ENCODE peak calls at places on chromosome 9, in ten cellular contexts. Q, G, I, V, R, N, W, U, A and X are unnamed samples.

GRCh38 chr9:136534396-136534795 is 11.5 kb downstream of the NOTCH1 start:
- DNase-seq in U (no peak), R (no peak), I (no peak), N (no peak), W (no peak), Q (no peak), V (no peak), A (no peak), G (no peak), X (no peak)

GRCh38 chr9:128786681-128787582 is at the start of gene TBC1D13:
- DNase-seq in A (peak; percentile 94), V (peak; percentile 96), G (peak; percentile 93), N (peak; percentile 95), W (peak; percentile 44), R (peak; percentile 97), U (peak; percentile 43), I (peak; percentile 31), Q (peak; percentile 90), X (peak; percentile 91)

GRCh38 chr9:6955251-6955921 is 197.6 kb downstream of the KDM4C start:
- DNase-seq in G (no peak), N (no peak), V (no peak), I (no peak), R (no peak), A (no peak), W (no peak), Q (no peak), U (no peak), X (no peak)

GRCh38 chr9:110432253-110432652 is 94.6 kb upstream of the TXNDC8 start:
- DNase-seq in G (no peak), V (no peak), W (no peak), N (no peak), Q (no peak), A (no peak), R (no peak), U (no peak), I (no peak), X (no peak)

GRCh38 chr9:128995791-128996190 is 32.3 kb downstream of the SH3GLB2 start:
- DNase-seq in W (no peak), A (no peak), U (no peak), I (no peak), V (no peak), Q (no peak), R (peak; percentile 2), N (peak; percentile 22), G (no peak), X (no peak)

GRCh38 chr9:121447341-121447834 is 52.3 kb downstream of the GGTA1 start:
- DNase-seq in U (no peak), V (no peak), G (no peak), A (no peak), I (no peak), Q (no peak), W (no peak), R (no peak), N (no peak), X (no peak)

GRCh38 chr9:81693639-81694378 is 4.5 kb upstream of the TLE1 start:
- DNase-seq in N (no peak), V (no peak), R (no peak), U (no peak), A (no peak), I (no peak), Q (no peak), G (no peak), W (no peak), X (no peak)

GRCh38 chr9:106830527-106831140 is 32.3 kb upstream of the ZNF462 start:
- DNase-seq in Q (no peak), G (no peak), V (no peak), I (no peak), A (no peak), W (no peak), R (no peak), N (peak; percentile 70), U (no peak), X (peak; percentile 11)

GRCh38 chr9:111429175-111429574 is 55.0 kb downstream of the ECPAS start:
- DNase-seq in V (no peak), N (no peak), Q (no peak), A (no peak), I (no peak), U (no peak), G (no peak), W (no peak), R (no peak), X (no peak)

GRCh38 chr9:16561121-16561520 is 309.3 kb downstream of the BNC2 start:
- DNase-seq in U (no peak), V (no peak), A (no peak), I (no peak), W (no peak), R (no peak), Q (no peak), N (no peak), G (no peak), X (no peak)

DNA sequence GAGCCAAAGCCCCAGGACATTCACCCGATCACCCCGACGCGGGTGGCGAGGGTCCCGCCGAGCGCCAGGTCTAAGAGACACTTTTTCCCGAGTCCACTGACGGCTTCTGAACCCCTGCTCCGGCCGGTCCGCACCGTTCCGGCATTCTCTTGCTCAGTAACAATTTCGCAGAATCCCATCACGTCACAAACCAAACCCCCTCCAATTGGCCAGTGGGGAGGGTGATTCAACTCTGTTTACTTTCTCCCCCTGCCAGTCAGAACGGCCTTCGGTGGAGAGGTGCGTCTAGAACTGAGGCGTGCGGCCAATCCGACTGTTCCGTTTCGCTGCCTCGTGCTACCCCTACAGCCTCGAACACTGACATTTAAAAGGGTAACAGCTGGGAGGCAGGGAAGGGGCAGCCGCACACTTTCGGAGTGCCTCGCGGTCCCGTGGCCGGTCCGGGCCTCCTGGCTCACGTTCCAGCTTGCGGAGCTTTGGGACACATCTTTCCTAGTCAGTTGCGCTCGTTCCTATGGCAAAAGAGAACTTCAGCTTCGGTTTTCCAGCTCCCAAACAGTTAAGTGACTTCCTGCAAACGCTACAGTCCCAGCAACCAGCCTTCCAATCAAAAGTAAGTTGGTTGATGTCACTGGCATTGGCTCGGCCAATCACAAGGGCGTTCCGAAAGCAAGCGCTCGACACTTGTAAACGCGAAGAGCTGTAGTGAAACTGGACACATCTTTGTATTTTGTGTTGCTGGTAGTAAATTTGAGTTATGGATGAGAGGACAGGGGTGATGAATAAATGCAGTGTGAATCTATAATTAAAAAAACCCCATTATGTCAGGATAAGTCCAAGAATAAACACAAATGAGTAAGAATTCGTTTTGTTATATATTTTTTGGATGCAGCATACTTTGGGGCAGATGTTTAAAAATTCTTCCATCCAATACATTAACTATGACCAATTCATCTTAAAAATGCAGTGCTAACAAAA is at the start of gene KLF9:
- DNase-seq in G (peak; percentile 94), A (peak; percentile 52), V (peak; percentile 68), R (peak; percentile 97), I (peak; percentile 80), U (peak; percentile 62), W (peak; percentile 89), Q (peak; percentile 93), N (peak; percentile 100), X (peak; percentile 95)
- TF ChIP-seq POLR2A in G (peak; percentile 98), A (peak; percentile 86), V (no peak), R (no peak), I (peak; percentile 57), U (peak; percentile 23), W (no peak), Q (peak; percentile 94), N (peak; percentile 97), X (peak; percentile 99)

GRCh38 chr9:125177888-125178287 is 11.7 kb downstream of the PPP6C start:
- DNase-seq in A (no peak), W (no peak), V (no peak), I (no peak), G (no peak), U (no peak), R (no peak), N (no peak), Q (no peak), X (no peak)
- TF ChIP-seq POLR2AphosphoS5 in A (no peak), W (no peak), V (no peak), I (no peak), G (no peak), U (no peak), R (no peak), N (no peak), Q (no peak), X (no peak)

GRCh38 chr9:105710638-105711037 is 16.3 kb downstream of the TMEM38B start:
- DNase-seq in U (no peak), I (no peak), Q (no peak), A (no peak), G (no peak), R (no peak), N (no peak), W (no peak), V (no peak), X (no peak)

GRCh38 chr9:105713260-105713938 is 19.1 kb downstream of the TMEM38B start:
- DNase-seq in A (no peak), G (no peak), W (no peak), U (no peak), Q (no peak), V (no peak), R (no peak), N (no peak), I (no peak), X (no peak)

GRCh38 chr9:105712773-105713172 is 18.4 kb downstream of the TMEM38B start:
- DNase-seq in A (no peak), I (no peak), Q (no peak), U (no peak), W (no peak), N (no peak), G (no peak), R (peak; percentile 54), V (no peak), X (no peak)

GRCh38 chr9:105712297-105712696 is 18.0 kb downstream of the TMEM38B start:
- DNase-seq in G (no peak), R (no peak), W (no peak), N (no peak), U (no peak), Q (no peak), V (no peak), A (no peak), I (no peak), X (no peak)

GRCh38 chr9:105711867-105712266 is 17.5 kb downstream of the TMEM38B start:
- DNase-seq in W (no peak), G (no peak), V (no peak), I (no peak), Q (no peak), U (no peak), A (no peak), R (no peak), N (no peak), X (no peak)
- TF ChIP-seq POLR2A in W (no peak), G (no peak), V (no peak), I (no peak), Q (no peak), U (no peak), A (no peak), R (no peak), N (no peak), X (no peak)

GRCh38 chr9:2662496-2662895 is 40.9 kb downstream of the VLDLR start:
- DNase-seq in R (no peak), W (no peak), N (no peak), V (no peak), Q (no peak), G (peak; percentile 26), I (no peak), U (no peak), A (no peak), X (no peak)

GRCh38 chr9:2655411-2655901 is 33.9 kb downstream of the VLDLR start:
- DNase-seq in W (no peak), G (no peak), U (no peak), A (no peak), Q (no peak), R (no peak), N (no peak), V (no peak), I (no peak), X (no peak)

DNA sequence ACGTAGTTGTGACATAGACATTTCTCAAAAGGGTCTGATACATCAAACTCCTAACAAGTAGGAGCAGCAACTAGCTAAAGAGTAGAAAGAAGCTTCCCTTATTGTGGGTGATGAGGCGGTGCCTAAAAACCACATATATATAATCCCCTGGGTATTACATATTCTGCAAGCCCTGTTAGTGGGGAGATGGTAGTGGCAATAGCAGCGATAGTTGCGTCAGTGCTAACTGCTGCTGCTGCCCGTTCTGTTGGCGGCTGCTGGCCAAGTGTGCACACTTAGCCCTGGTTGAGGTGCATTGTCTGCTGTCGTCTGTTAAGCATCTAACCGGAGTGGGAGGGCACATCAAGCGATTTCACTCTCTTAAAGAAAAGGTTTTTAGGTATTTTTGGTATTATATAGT is 35.8 kb downstream of the VLDLR start:
- DNase-seq in I (no peak), G (no peak), W (no peak), R (peak; percentile 56), N (no peak), Q (no peak), A (no peak), U (no peak), V (no peak), X (no peak)
- TF ChIP-seq POLR2AphosphoS5 in I (no peak), G (no peak), W (no peak), R (no peak), N (no peak), Q (no peak), A (no peak), U (peak; percentile 47), V (no peak), X (no peak)